ENCODE peak calls at places on chromosome 9, in six cellular contexts. One of them, this sample, is unnamed.

GRCh38 chr9:19788152-19788551 is 685 bp downstream of the SLC24A2 start:
- DNase-seq in A673: no peak
- DNase-seq in colonic mucosa: no peak
- DNase-seq in globus pallidus: peak
- DNase-seq in activated gamma-delta T cell: no peak
- DNase-seq in cardiac muscle cell: peak
- DNase-seq in this sample: no peak

GRCh38 chr9:113462781-113463286 is 693 bp upstream of the RGS3 start:
- DNase-seq in colonic mucosa: no peak
- DNase-seq in A673: no peak
- DNase-seq in cardiac muscle cell: no peak
- DNase-seq in globus pallidus: no peak
- DNase-seq in activated gamma-delta T cell: no peak
- DNase-seq in this sample: no peak

GRCh38 chr9:133374612-133375115 is 1.2 kb downstream of the SURF4 start:
- DNase-seq in activated gamma-delta T cell: no peak
- DNase-seq in colonic mucosa: no peak
- DNase-seq in cardiac muscle cell: no peak
- DNase-seq in A673: no peak
- DNase-seq in globus pallidus: no peak
- DNase-seq in this sample: peak

GRCh38 chr9:70049236-70049635 is 5.6 kb downstream of the MAMDC2 start:
- DNase-seq in cardiac muscle cell: no peak
- DNase-seq in colonic mucosa: peak
- DNase-seq in globus pallidus: no peak
- DNase-seq in activated gamma-delta T cell: no peak
- DNase-seq in A673: peak
- DNase-seq in this sample: peak

GRCh38 chr9:23826120-23826629 is at the start of gene ELAVL2:
- DNase-seq in colonic mucosa: peak
- DNase-seq in activated gamma-delta T cell: no peak
- DNase-seq in cardiac muscle cell: peak
- DNase-seq in A673: no peak
- DNase-seq in globus pallidus: peak
- DNase-seq in this sample: peak

GRCh38 chr9:38619556-38620447 is 594 bp downstream of the ANKRD18A start:
- DNase-seq in A673: no peak
- DNase-seq in colonic mucosa: peak
- DNase-seq in activated gamma-delta T cell: no peak
- DNase-seq in cardiac muscle cell: peak
- DNase-seq in globus pallidus: no peak
- DNase-seq in this sample: no peak

GRCh38 chr9:92807757-92808725 is 43.4 kb upstream of the BICD2 start:
- DNase-seq in cardiac muscle cell: peak
- DNase-seq in A673: no peak
- DNase-seq in activated gamma-delta T cell: no peak
- DNase-seq in globus pallidus: no peak
- DNase-seq in colonic mucosa: no peak
- DNase-seq in this sample: no peak

GRCh38 chr9:91162784-91163440 is 198.8 kb downstream of the AUH start:
- DNase-seq in A673: no peak
- DNase-seq in colonic mucosa: peak
- DNase-seq in activated gamma-delta T cell: no peak
- DNase-seq in globus pallidus: peak
- DNase-seq in cardiac muscle cell: peak
- DNase-seq in this sample: no peak

GRCh38 chr9:18058564-18058963 is 415.4 kb upstream of the ADAMTSL1 start:
- DNase-seq in globus pallidus: no peak
- DNase-seq in A673: no peak
- DNase-seq in activated gamma-delta T cell: no peak
- DNase-seq in colonic mucosa: no peak
- DNase-seq in cardiac muscle cell: no peak
- DNase-seq in this sample: no peak

GRCh38 chr9:77943053-77943452 is 88.6 kb downstream of the GNAQ start:
- DNase-seq in cardiac muscle cell: no peak
- DNase-seq in A673: no peak
- DNase-seq in colonic mucosa: no peak
- DNase-seq in globus pallidus: no peak
- DNase-seq in activated gamma-delta T cell: no peak
- DNase-seq in this sample: no peak

GRCh38 chr9:129557192-129558036 is 63.5 kb downstream of the C9orf50 start:
- DNase-seq in colonic mucosa: no peak
- DNase-seq in cardiac muscle cell: peak
- DNase-seq in A673: peak
- DNase-seq in activated gamma-delta T cell: no peak
- DNase-seq in globus pallidus: no peak
- DNase-seq in this sample: peak

GRCh38 chr9:74255489-74255984 is 241.6 kb upstream of the RORB start:
- DNase-seq in activated gamma-delta T cell: no peak
- DNase-seq in globus pallidus: no peak
- DNase-seq in A673: no peak
- DNase-seq in colonic mucosa: no peak
- DNase-seq in cardiac muscle cell: no peak
- DNase-seq in this sample: no peak

GRCh38 chr9:136854113-136854841 is 2.1 kb downstream of the MAMDC4 start:
- DNase-seq in colonic mucosa: peak
- DNase-seq in globus pallidus: no peak
- DNase-seq in cardiac muscle cell: no peak
- DNase-seq in activated gamma-delta T cell: no peak
- DNase-seq in A673: no peak
- DNase-seq in this sample: no peak

GRCh38 chr9:94771096-94771495 is 44.6 kb downstream of the AOPEP start:
- DNase-seq in colonic mucosa: no peak
- DNase-seq in A673: no peak
- DNase-seq in globus pallidus: no peak
- DNase-seq in cardiac muscle cell: no peak
- DNase-seq in activated gamma-delta T cell: no peak
- DNase-seq in this sample: no peak

GRCh38 chr9:87662808-87663528 is 63.0 kb upstream of the CTSL start:
- DNase-seq in colonic mucosa: peak
- DNase-seq in globus pallidus: no peak
- DNase-seq in activated gamma-delta T cell: no peak
- DNase-seq in A673: peak
- DNase-seq in cardiac muscle cell: peak
- DNase-seq in this sample: peak

GRCh38 chr9:83166369-83166768 is 103.4 kb upstream of the RASEF start:
- DNase-seq in cardiac muscle cell: peak
- DNase-seq in globus pallidus: no peak
- DNase-seq in activated gamma-delta T cell: no peak
- DNase-seq in colonic mucosa: peak
- DNase-seq in A673: no peak
- DNase-seq in this sample: no peak

GRCh38 chr9:91978739-91979414 is 28.8 kb upstream of the ROR2 start:
- DNase-seq in cardiac muscle cell: peak
- DNase-seq in colonic mucosa: no peak
- DNase-seq in globus pallidus: no peak
- DNase-seq in activated gamma-delta T cell: no peak
- DNase-seq in A673: peak
- DNase-seq in this sample: peak

GRCh38 chr9:93663877-93664548 is 87.6 kb downstream of the PHF2 start:
- DNase-seq in cardiac muscle cell: no peak
- DNase-seq in colonic mucosa: no peak
- DNase-seq in globus pallidus: no peak
- DNase-seq in activated gamma-delta T cell: no peak
- DNase-seq in A673: no peak
- DNase-seq in this sample: no peak

GRCh38 chr9:35385042-35385441 is 104.9 kb upstream of the RUSC2 start:
- DNase-seq in globus pallidus: peak
- DNase-seq in colonic mucosa: no peak
- DNase-seq in activated gamma-delta T cell: no peak
- DNase-seq in A673: no peak
- DNase-seq in cardiac muscle cell: no peak
- DNase-seq in this sample: peak

GRCh38 chr9:123011878-123012528 is 21.5 kb upstream of the GPR21 start:
- DNase-seq in globus pallidus: no peak
- DNase-seq in activated gamma-delta T cell: no peak
- DNase-seq in A673: no peak
- DNase-seq in cardiac muscle cell: no peak
- DNase-seq in colonic mucosa: no peak
- DNase-seq in this sample: no peak

GRCh38 chr9:33081128-33081851 is 4.8 kb upstream of the SMU1 start:
- DNase-seq in globus pallidus: peak
- DNase-seq in A673: peak
- DNase-seq in activated gamma-delta T cell: no peak
- DNase-seq in cardiac muscle cell: peak
- DNase-seq in colonic mucosa: peak
- DNase-seq in this sample: peak

GRCh38 chr9:121857941-121858340 is 206.5 kb downstream of the DAB2IP start:
- DNase-seq in activated gamma-delta T cell: no peak
- DNase-seq in cardiac muscle cell: no peak
- DNase-seq in globus pallidus: no peak
- DNase-seq in A673: no peak
- DNase-seq in colonic mucosa: no peak
- DNase-seq in this sample: no peak

GRCh38 chr9:80922544-80922943 is 766.8 kb downstream of the TLE1 start:
- DNase-seq in A673: no peak
- DNase-seq in cardiac muscle cell: no peak
- DNase-seq in globus pallidus: no peak
- DNase-seq in colonic mucosa: no peak
- DNase-seq in activated gamma-delta T cell: no peak
- DNase-seq in this sample: no peak

GRCh38 chr9:89428901-89429890 is 68.7 kb downstream of the SEMA4D start:
- DNase-seq in colonic mucosa: no peak
- DNase-seq in globus pallidus: no peak
- DNase-seq in cardiac muscle cell: peak
- DNase-seq in activated gamma-delta T cell: no peak
- DNase-seq in A673: peak
- DNase-seq in this sample: no peak

GRCh38 chr9:87179556-87180340 is 232.4 kb upstream of the GAS1 start:
- DNase-seq in globus pallidus: no peak
- DNase-seq in A673: peak
- DNase-seq in cardiac muscle cell: no peak
- DNase-seq in colonic mucosa: no peak
- DNase-seq in activated gamma-delta T cell: no peak
- DNase-seq in this sample: peak

GRCh38 chr9:83962165-83962564 is 17.9 kb downstream of the HNRNPK start:
- DNase-seq in activated gamma-delta T cell: no peak
- DNase-seq in colonic mucosa: no peak
- DNase-seq in A673: no peak
- DNase-seq in cardiac muscle cell: no peak
- DNase-seq in globus pallidus: no peak
- DNase-seq in this sample: no peak

GRCh38 chr9:105837261-105837660 is 142.9 kb downstream of the TMEM38B start:
- DNase-seq in cardiac muscle cell: no peak
- DNase-seq in globus pallidus: no peak
- DNase-seq in A673: no peak
- DNase-seq in activated gamma-delta T cell: no peak
- DNase-seq in colonic mucosa: no peak
- DNase-seq in this sample: no peak

GRCh38 chr9:89311346-89312153 is 555 bp downstream of the CKS2 start:
- DNase-seq in cardiac muscle cell: no peak
- DNase-seq in colonic mucosa: peak
- DNase-seq in globus pallidus: no peak
- DNase-seq in A673: no peak
- DNase-seq in activated gamma-delta T cell: no peak
- DNase-seq in this sample: no peak

GRCh38 chr9:107299437-107299836 is 16.4 kb downstream of the RAD23B start:
- DNase-seq in globus pallidus: no peak
- DNase-seq in A673: no peak
- DNase-seq in cardiac muscle cell: no peak
- DNase-seq in colonic mucosa: no peak
- DNase-seq in activated gamma-delta T cell: no peak
- DNase-seq in this sample: no peak

GRCh38 chr9:130994546-130995398 is 14.2 kb upstream of the LAMC3 start:
- DNase-seq in activated gamma-delta T cell: no peak
- DNase-seq in A673: no peak
- DNase-seq in colonic mucosa: no peak
- DNase-seq in globus pallidus: no peak
- DNase-seq in cardiac muscle cell: no peak
- DNase-seq in this sample: no peak

GRCh38 chr9:7534211-7534935 is 265.2 kb downstream of the DMAC1 start:
- DNase-seq in colonic mucosa: no peak
- DNase-seq in globus pallidus: no peak
- DNase-seq in cardiac muscle cell: peak
- DNase-seq in activated gamma-delta T cell: no peak
- DNase-seq in A673: no peak
- DNase-seq in this sample: no peak

GRCh38 chr9:4038182-4038723 is 261.6 kb downstream of the GLIS3 start:
- DNase-seq in A673: no peak
- DNase-seq in activated gamma-delta T cell: no peak
- DNase-seq in cardiac muscle cell: peak
- DNase-seq in globus pallidus: no peak
- DNase-seq in colonic mucosa: no peak
- DNase-seq in this sample: no peak

GRCh38 chr9:109940536-109940935 is 160.5 kb downstream of the PALM2AKAP2 start:
- DNase-seq in colonic mucosa: no peak
- DNase-seq in cardiac muscle cell: no peak
- DNase-seq in A673: no peak
- DNase-seq in globus pallidus: no peak
- DNase-seq in activated gamma-delta T cell: no peak
- DNase-seq in this sample: no peak

GRCh38 chr9:74556685-74557084 is 59.5 kb downstream of the RORB start:
- DNase-seq in A673: no peak
- DNase-seq in globus pallidus: no peak
- DNase-seq in colonic mucosa: no peak
- DNase-seq in activated gamma-delta T cell: no peak
- DNase-seq in cardiac muscle cell: no peak
- DNase-seq in this sample: peak

GRCh38 chr9:101462558-101462957 is 27.0 kb upstream of the ALDOB start:
- DNase-seq in colonic mucosa: no peak
- DNase-seq in activated gamma-delta T cell: no peak
- DNase-seq in cardiac muscle cell: peak
- DNase-seq in A673: peak
- DNase-seq in globus pallidus: no peak
- DNase-seq in this sample: no peak

GRCh38 chr9:33125441-33125840 is 41.7 kb downstream of the B4GALT1 start:
- DNase-seq in A673: no peak
- DNase-seq in colonic mucosa: no peak
- DNase-seq in activated gamma-delta T cell: no peak
- DNase-seq in cardiac muscle cell: no peak
- DNase-seq in globus pallidus: no peak
- DNase-seq in this sample: no peak

GRCh38 chr9:6873862-6874261 is 116.1 kb downstream of the KDM4C start:
- DNase-seq in A673: no peak
- DNase-seq in cardiac muscle cell: no peak
- DNase-seq in activated gamma-delta T cell: no peak
- DNase-seq in colonic mucosa: no peak
- DNase-seq in globus pallidus: peak
- DNase-seq in this sample: no peak

GRCh38 chr9:133606722-133607053 is 2.5 kb downstream of the FAM163B start:
- DNase-seq in colonic mucosa: no peak
- DNase-seq in A673: no peak
- DNase-seq in globus pallidus: no peak
- DNase-seq in activated gamma-delta T cell: no peak
- DNase-seq in cardiac muscle cell: no peak
- DNase-seq in this sample: no peak